ENCODE peak calls at places on chromosome 1, in six cellular contexts. G is amygdala; O is AG08395; N is naive thymus-derived CD4-positive, alpha-beta T cell; E is endothelial cell; X is upper lobe of left lung. F is an unnamed sample.

GRCh38 chr1:32200226-32201010 is at the start of gene CCDC28B:
- DNase-seq in X (peak), O (peak), N (peak), G (no peak), E (peak), F (peak)

GRCh38 chr1:109643385-109644230 is 12.3 kb upstream of the GSTM4 start:
- DNase-seq in E (peak), O (peak), N (peak), X (peak), G (no peak), F (no peak)

GRCh38 chr1:77282187-77282865 is 507 bp downstream of the AK5 start:
- DNase-seq in G (no peak), E (peak), X (no peak), O (peak), N (peak), F (no peak)

GRCh38 chr1:109769335-109770078 is 5.8 kb upstream of the EPS8L3 start:
- DNase-seq in N (no peak), E (no peak), G (no peak), X (no peak), O (peak), F (no peak)

GRCh38 chr1:108079550-108079949 is 114.6 kb upstream of the VAV3 start:
- DNase-seq in G (no peak), E (peak), O (no peak), N (peak), X (no peak), F (no peak)

GRCh38 chr1:152906023-152906565 is 2.3 kb upstream of the IVL start:
- DNase-seq in X (no peak), O (peak), N (no peak), E (no peak), G (no peak), F (peak)

GRCh38 chr1:150484861-150485260 is 2.4 kb upstream of the TARS2 start:
- DNase-seq in E (no peak), N (no peak), O (peak), X (no peak), G (no peak), F (no peak)

GRCh38 chr1:30445449-30445848 is 277.9 kb downstream of the MATN1 start:
- DNase-seq in G (no peak), O (no peak), E (no peak), X (no peak), N (no peak), F (no peak)

GRCh38 chr1:36306210-36306901 is at the start of gene SH3D21:
- DNase-seq in N (peak), G (no peak), X (peak), O (no peak), E (peak), F (no peak)

GRCh38 chr1:65412984-65413375 is 7.5 kb upstream of the LEPR start:
- DNase-seq in O (peak), X (no peak), N (no peak), G (no peak), E (no peak), F (peak)

GRCh38 chr1:119787776-119788175 is 19.1 kb upstream of the HMGCS2 start:
- DNase-seq in E (no peak), N (no peak), O (no peak), G (no peak), X (no peak), F (no peak)